ENCODE peak calls at places on chromosomes 2 and 18, in five cellular contexts. One of them, this sample, is unnamed.

GRCh38 chr2:173843526-173843925 is 121.6 kb downstream of the SP3 start:
- ATAC-seq in left cardiac atrium: no peak
- ATAC-seq in activated naive CD8-positive, alpha-beta T cell treated with anti-CD3 and anti-CD28 coated beads, Interleukin-2, amount 50 U/mL, for 24 hours: no peak
- ATAC-seq in natural killer cell: no peak
- ATAC-seq in naive thymus-derived CD8-positive, alpha-beta T cell: no peak
- ATAC-seq in this sample: no peak

GRCh38 chr2:108607706-108608301 is 73.5 kb downstream of the LIMS1 start:
- ATAC-seq in natural killer cell: no peak
- ATAC-seq in left cardiac atrium: peak; percentile 54
- ATAC-seq in activated naive CD8-positive, alpha-beta T cell treated with anti-CD3 and anti-CD28 coated beads, Interleukin-2, amount 50 U/mL, for 24 hours: no peak
- ATAC-seq in naive thymus-derived CD8-positive, alpha-beta T cell: peak; percentile 53
- ATAC-seq in this sample: no peak

GRCh38 chr2:238601433-238602222 is 174.9 kb downstream of the ASB1 start:
- ATAC-seq in activated naive CD8-positive, alpha-beta T cell treated with anti-CD3 and anti-CD28 coated beads, Interleukin-2, amount 50 U/mL, for 24 hours: no peak
- ATAC-seq in naive thymus-derived CD8-positive, alpha-beta T cell: no peak
- ATAC-seq in left cardiac atrium: peak; percentile 25
- ATAC-seq in natural killer cell: no peak
- ATAC-seq in this sample: peak; percentile 71

GRCh38 chr2:100929142-100929541 is 72.9 kb upstream of the RPL31 start:
- ATAC-seq in natural killer cell: no peak
- ATAC-seq in activated naive CD8-positive, alpha-beta T cell treated with anti-CD3 and anti-CD28 coated beads, Interleukin-2, amount 50 U/mL, for 24 hours: no peak
- ATAC-seq in left cardiac atrium: peak; percentile 6
- ATAC-seq in naive thymus-derived CD8-positive, alpha-beta T cell: no peak
- ATAC-seq in this sample: no peak

GRCh38 chr2:86790134-86790827 is 432 bp downstream of the CD8A start:
- ATAC-seq in left cardiac atrium: no peak
- ATAC-seq in naive thymus-derived CD8-positive, alpha-beta T cell: peak; percentile 3
- ATAC-seq in natural killer cell: peak; percentile 1
- ATAC-seq in activated naive CD8-positive, alpha-beta T cell treated with anti-CD3 and anti-CD28 coated beads, Interleukin-2, amount 50 U/mL, for 24 hours: no peak
- ATAC-seq in this sample: no peak

GRCh38 chr2:221448857-221449390 is 123.2 kb downstream of the EPHA4 start:
- ATAC-seq in natural killer cell: no peak
- ATAC-seq in left cardiac atrium: no peak
- ATAC-seq in naive thymus-derived CD8-positive, alpha-beta T cell: no peak
- ATAC-seq in activated naive CD8-positive, alpha-beta T cell treated with anti-CD3 and anti-CD28 coated beads, Interleukin-2, amount 50 U/mL, for 24 hours: no peak
- ATAC-seq in this sample: no peak

GRCh38 chr2:188974184-188974583 is at the start of gene COL3A1:
- ATAC-seq in left cardiac atrium: peak; percentile 23
- ATAC-seq in natural killer cell: no peak
- ATAC-seq in naive thymus-derived CD8-positive, alpha-beta T cell: no peak
- ATAC-seq in activated naive CD8-positive, alpha-beta T cell treated with anti-CD3 and anti-CD28 coated beads, Interleukin-2, amount 50 U/mL, for 24 hours: no peak
- ATAC-seq in this sample: no peak

GRCh38 chr2:85930129-85931124 is 41.6 kb upstream of the ST3GAL5 start:
- ATAC-seq in naive thymus-derived CD8-positive, alpha-beta T cell: no peak
- ATAC-seq in natural killer cell: no peak
- ATAC-seq in left cardiac atrium: peak; percentile 41
- ATAC-seq in activated naive CD8-positive, alpha-beta T cell treated with anti-CD3 and anti-CD28 coated beads, Interleukin-2, amount 50 U/mL, for 24 hours: no peak
- ATAC-seq in this sample: no peak

GRCh38 chr2:233338969-233339368 is 15.3 kb upstream of the DGKD start:
- ATAC-seq in naive thymus-derived CD8-positive, alpha-beta T cell: no peak
- ATAC-seq in activated naive CD8-positive, alpha-beta T cell treated with anti-CD3 and anti-CD28 coated beads, Interleukin-2, amount 50 U/mL, for 24 hours: no peak
- ATAC-seq in left cardiac atrium: no peak
- ATAC-seq in natural killer cell: no peak
- ATAC-seq in this sample: no peak

GRCh38 chr18:79819951-79820351 is 22.2 kb downstream of the KCNG2 start:
- ATAC-seq in naive thymus-derived CD8-positive, alpha-beta T cell: no peak
- ATAC-seq in left cardiac atrium: peak; percentile 38
- ATAC-seq in natural killer cell: no peak
- ATAC-seq in activated naive CD8-positive, alpha-beta T cell treated with anti-CD3 and anti-CD28 coated beads, Interleukin-2, amount 50 U/mL, for 24 hours: peak; percentile 20
- ATAC-seq in this sample: peak; percentile 33

GRCh38 chr18:29823671-29824070 is 1218.9 kb downstream of the DSC3 start:
- ATAC-seq in naive thymus-derived CD8-positive, alpha-beta T cell: no peak
- ATAC-seq in left cardiac atrium: no peak
- ATAC-seq in activated naive CD8-positive, alpha-beta T cell treated with anti-CD3 and anti-CD28 coated beads, Interleukin-2, amount 50 U/mL, for 24 hours: no peak
- ATAC-seq in natural killer cell: no peak
- ATAC-seq in this sample: no peak

GRCh38 chr2:191328150-191328809 is 83.1 kb downstream of the MYO1B start:
- ATAC-seq in left cardiac atrium: no peak
- ATAC-seq in naive thymus-derived CD8-positive, alpha-beta T cell: no peak
- ATAC-seq in activated naive CD8-positive, alpha-beta T cell treated with anti-CD3 and anti-CD28 coated beads, Interleukin-2, amount 50 U/mL, for 24 hours: no peak
- ATAC-seq in natural killer cell: no peak
- ATAC-seq in this sample: peak; percentile 11

GRCh38 chr2:10065683-10066055 is 14.5 kb downstream of the CYS1 start:
- ATAC-seq in activated naive CD8-positive, alpha-beta T cell treated with anti-CD3 and anti-CD28 coated beads, Interleukin-2, amount 50 U/mL, for 24 hours: no peak
- ATAC-seq in naive thymus-derived CD8-positive, alpha-beta T cell: no peak
- ATAC-seq in left cardiac atrium: no peak
- ATAC-seq in natural killer cell: no peak
- ATAC-seq in this sample: no peak

GRCh38 chr2:24287171-24287570 is 73.2 kb downstream of the ITSN2 start:
- ATAC-seq in activated naive CD8-positive, alpha-beta T cell treated with anti-CD3 and anti-CD28 coated beads, Interleukin-2, amount 50 U/mL, for 24 hours: peak; percentile 77
- ATAC-seq in naive thymus-derived CD8-positive, alpha-beta T cell: no peak
- ATAC-seq in natural killer cell: no peak
- ATAC-seq in left cardiac atrium: no peak
- ATAC-seq in this sample: no peak

GRCh38 chr2:148887349-148888002 is 12.4 kb downstream of the KIF5C start:
- ATAC-seq in natural killer cell: no peak
- ATAC-seq in activated naive CD8-positive, alpha-beta T cell treated with anti-CD3 and anti-CD28 coated beads, Interleukin-2, amount 50 U/mL, for 24 hours: no peak
- ATAC-seq in naive thymus-derived CD8-positive, alpha-beta T cell: peak; percentile 55
- ATAC-seq in left cardiac atrium: no peak
- ATAC-seq in this sample: no peak

GRCh38 chr2:74206180-74206688 is 7.8 kb downstream of the MTHFD2 start:
- ATAC-seq in naive thymus-derived CD8-positive, alpha-beta T cell: peak; percentile 76
- ATAC-seq in left cardiac atrium: peak; percentile 30
- ATAC-seq in activated naive CD8-positive, alpha-beta T cell treated with anti-CD3 and anti-CD28 coated beads, Interleukin-2, amount 50 U/mL, for 24 hours: peak; percentile 91
- ATAC-seq in natural killer cell: peak; percentile 89
- ATAC-seq in this sample: peak; percentile 82

GRCh38 chr2:159938375-159938774 is 124.0 kb downstream of the PLA2R1 start:
- ATAC-seq in naive thymus-derived CD8-positive, alpha-beta T cell: no peak
- ATAC-seq in natural killer cell: no peak
- ATAC-seq in left cardiac atrium: peak; percentile 83
- ATAC-seq in activated naive CD8-positive, alpha-beta T cell treated with anti-CD3 and anti-CD28 coated beads, Interleukin-2, amount 50 U/mL, for 24 hours: no peak
- ATAC-seq in this sample: no peak

GRCh38 chr2:236753611-236754010 is 184.0 kb downstream of the ACKR3 start:
- ATAC-seq in left cardiac atrium: no peak
- ATAC-seq in naive thymus-derived CD8-positive, alpha-beta T cell: no peak
- ATAC-seq in activated naive CD8-positive, alpha-beta T cell treated with anti-CD3 and anti-CD28 coated beads, Interleukin-2, amount 50 U/mL, for 24 hours: no peak
- ATAC-seq in natural killer cell: no peak
- ATAC-seq in this sample: no peak

GRCh38 chr2:59302683-59303082 is 1061.6 kb upstream of the FANCL start:
- ATAC-seq in naive thymus-derived CD8-positive, alpha-beta T cell: no peak
- ATAC-seq in natural killer cell: no peak
- ATAC-seq in left cardiac atrium: no peak
- ATAC-seq in activated naive CD8-positive, alpha-beta T cell treated with anti-CD3 and anti-CD28 coated beads, Interleukin-2, amount 50 U/mL, for 24 hours: no peak
- ATAC-seq in this sample: no peak

GRCh38 chr2:69272803-69273471 is 114.1 kb downstream of the GFPT1 start:
- ATAC-seq in natural killer cell: no peak
- ATAC-seq in left cardiac atrium: peak; percentile 30
- ATAC-seq in activated naive CD8-positive, alpha-beta T cell treated with anti-CD3 and anti-CD28 coated beads, Interleukin-2, amount 50 U/mL, for 24 hours: no peak
- ATAC-seq in naive thymus-derived CD8-positive, alpha-beta T cell: no peak
- ATAC-seq in this sample: no peak

GRCh38 chr2:15298769-15299168 is 262.4 kb downstream of the NBAS start:
- ATAC-seq in naive thymus-derived CD8-positive, alpha-beta T cell: no peak
- ATAC-seq in left cardiac atrium: no peak
- ATAC-seq in activated naive CD8-positive, alpha-beta T cell treated with anti-CD3 and anti-CD28 coated beads, Interleukin-2, amount 50 U/mL, for 24 hours: no peak
- ATAC-seq in natural killer cell: no peak
- ATAC-seq in this sample: no peak

GRCh38 chr18:23810396-23810795 is 121.1 kb downstream of the LAMA3 start:
- ATAC-seq in left cardiac atrium: no peak
- ATAC-seq in naive thymus-derived CD8-positive, alpha-beta T cell: peak; percentile 99
- ATAC-seq in activated naive CD8-positive, alpha-beta T cell treated with anti-CD3 and anti-CD28 coated beads, Interleukin-2, amount 50 U/mL, for 24 hours: peak; percentile 74
- ATAC-seq in natural killer cell: no peak
- ATAC-seq in this sample: no peak

GRCh38 chr18:78496095-78496494 is 483.5 kb upstream of the SALL3 start:
- ATAC-seq in natural killer cell: no peak
- ATAC-seq in activated naive CD8-positive, alpha-beta T cell treated with anti-CD3 and anti-CD28 coated beads, Interleukin-2, amount 50 U/mL, for 24 hours: no peak
- ATAC-seq in left cardiac atrium: peak; percentile 38
- ATAC-seq in naive thymus-derived CD8-positive, alpha-beta T cell: no peak
- ATAC-seq in this sample: no peak

GRCh38 chr2:106219813-106220212 is 25.7 kb upstream of the UXS1 start:
- ATAC-seq in left cardiac atrium: no peak
- ATAC-seq in naive thymus-derived CD8-positive, alpha-beta T cell: no peak
- ATAC-seq in activated naive CD8-positive, alpha-beta T cell treated with anti-CD3 and anti-CD28 coated beads, Interleukin-2, amount 50 U/mL, for 24 hours: no peak
- ATAC-seq in natural killer cell: no peak
- ATAC-seq in this sample: no peak

GRCh38 chr2:118822015-118822414 is 25.4 kb downstream of the EN1 start:
- ATAC-seq in activated naive CD8-positive, alpha-beta T cell treated with anti-CD3 and anti-CD28 coated beads, Interleukin-2, amount 50 U/mL, for 24 hours: no peak
- ATAC-seq in natural killer cell: no peak
- ATAC-seq in left cardiac atrium: no peak
- ATAC-seq in naive thymus-derived CD8-positive, alpha-beta T cell: no peak
- ATAC-seq in this sample: no peak

GRCh38 chr18:10020176-10020575 is 106.4 kb downstream of the VAPA start:
- ATAC-seq in natural killer cell: no peak
- ATAC-seq in naive thymus-derived CD8-positive, alpha-beta T cell: no peak
- ATAC-seq in left cardiac atrium: peak; percentile 30
- ATAC-seq in activated naive CD8-positive, alpha-beta T cell treated with anti-CD3 and anti-CD28 coated beads, Interleukin-2, amount 50 U/mL, for 24 hours: no peak
- ATAC-seq in this sample: peak; percentile 65

GRCh38 chr18:47917923-47918610 is 12.4 kb downstream of the SMAD2 start:
- ATAC-seq in natural killer cell: no peak
- ATAC-seq in left cardiac atrium: no peak
- ATAC-seq in activated naive CD8-positive, alpha-beta T cell treated with anti-CD3 and anti-CD28 coated beads, Interleukin-2, amount 50 U/mL, for 24 hours: peak; percentile 33
- ATAC-seq in naive thymus-derived CD8-positive, alpha-beta T cell: no peak
- ATAC-seq in this sample: no peak

GRCh38 chr2:54618646-54619565 is 104.6 kb upstream of the EML6 start:
- ATAC-seq in left cardiac atrium: peak; percentile 20
- ATAC-seq in naive thymus-derived CD8-positive, alpha-beta T cell: peak; percentile 46
- ATAC-seq in natural killer cell: no peak
- ATAC-seq in activated naive CD8-positive, alpha-beta T cell treated with anti-CD3 and anti-CD28 coated beads, Interleukin-2, amount 50 U/mL, for 24 hours: no peak
- ATAC-seq in this sample: no peak

This sample was measured in esophagus mucosa.